ENCODE peak calls at places on chromosomes 7 and 10, in five cellular contexts. One of them, this sample, is unnamed.

GRCh38 chr10:97186911-97187310 is 1.2 kb upstream of the SLIT1 start:
- DNase-seq in HuH-7: no peak
- DNase-seq in activated CD4-positive, alpha-beta T cell treated with anti-CD3 and anti-CD28 coated beads for 24 hours: no peak
- DNase-seq in naive thymus-derived CD8-positive, alpha-beta T cell: no peak
- DNase-seq in kidney epithelial cell: no peak
- DNase-seq in this sample: peak; percentile 45

GRCh38 chr10:64586930-64587503 is 1065.8 kb downstream of the REEP3 start:
- DNase-seq in naive thymus-derived CD8-positive, alpha-beta T cell: no peak
- DNase-seq in activated CD4-positive, alpha-beta T cell treated with anti-CD3 and anti-CD28 coated beads for 24 hours: no peak
- DNase-seq in HuH-7: no peak
- DNase-seq in kidney epithelial cell: no peak
- DNase-seq in this sample: no peak

GRCh38 chr10:63829020-63829419 is 307.8 kb downstream of the REEP3 start:
- DNase-seq in kidney epithelial cell: no peak
- DNase-seq in naive thymus-derived CD8-positive, alpha-beta T cell: no peak
- DNase-seq in activated CD4-positive, alpha-beta T cell treated with anti-CD3 and anti-CD28 coated beads for 24 hours: no peak
- DNase-seq in HuH-7: no peak
- DNase-seq in this sample: no peak

GRCh38 chr10:123643315-123643714 is 22.8 kb upstream of the GPR26 start:
- DNase-seq in naive thymus-derived CD8-positive, alpha-beta T cell: no peak
- DNase-seq in activated CD4-positive, alpha-beta T cell treated with anti-CD3 and anti-CD28 coated beads for 24 hours: no peak
- DNase-seq in kidney epithelial cell: no peak
- DNase-seq in HuH-7: no peak
- DNase-seq in this sample: peak; percentile 42

GRCh38 chr7:97771576-97771975 is 39.7 kb downstream of the TAC1 start:
- DNase-seq in naive thymus-derived CD8-positive, alpha-beta T cell: no peak
- DNase-seq in kidney epithelial cell: no peak
- DNase-seq in activated CD4-positive, alpha-beta T cell treated with anti-CD3 and anti-CD28 coated beads for 24 hours: no peak
- DNase-seq in HuH-7: no peak
- DNase-seq in this sample: no peak

GRCh38 chr10:62166331-62167154 is 102.1 kb downstream of the RTKN2 start:
- DNase-seq in HuH-7: no peak
- DNase-seq in activated CD4-positive, alpha-beta T cell treated with anti-CD3 and anti-CD28 coated beads for 24 hours: no peak
- DNase-seq in naive thymus-derived CD8-positive, alpha-beta T cell: no peak
- DNase-seq in kidney epithelial cell: no peak
- DNase-seq in this sample: no peak

GRCh38 chr7:123047955-123048354 is 52.5 kb upstream of the TAS2R16 start:
- DNase-seq in kidney epithelial cell: no peak
- DNase-seq in naive thymus-derived CD8-positive, alpha-beta T cell: no peak
- DNase-seq in HuH-7: no peak
- DNase-seq in activated CD4-positive, alpha-beta T cell treated with anti-CD3 and anti-CD28 coated beads for 24 hours: no peak
- DNase-seq in this sample: no peak

GRCh38 chr10:11351801-11352200 is 259.6 kb downstream of the USP6NL start:
- DNase-seq in kidney epithelial cell: no peak
- DNase-seq in naive thymus-derived CD8-positive, alpha-beta T cell: no peak
- DNase-seq in activated CD4-positive, alpha-beta T cell treated with anti-CD3 and anti-CD28 coated beads for 24 hours: no peak
- DNase-seq in HuH-7: no peak
- DNase-seq in this sample: no peak

GRCh38 chr10:16606421-16606820 is 84.7 kb upstream of the C1QL3 start:
- DNase-seq in kidney epithelial cell: no peak
- DNase-seq in HuH-7: no peak
- DNase-seq in activated CD4-positive, alpha-beta T cell treated with anti-CD3 and anti-CD28 coated beads for 24 hours: no peak
- DNase-seq in naive thymus-derived CD8-positive, alpha-beta T cell: no peak
- DNase-seq in this sample: no peak

GRCh38 chr7:4800487-4800886 is 25.1 kb downstream of the AP5Z1 start:
- DNase-seq in naive thymus-derived CD8-positive, alpha-beta T cell: no peak
- DNase-seq in HuH-7: no peak
- DNase-seq in activated CD4-positive, alpha-beta T cell treated with anti-CD3 and anti-CD28 coated beads for 24 hours: no peak
- DNase-seq in kidney epithelial cell: no peak
- DNase-seq in this sample: no peak

GRCh38 chr7:36266201-36266600 is 113.1 kb downstream of the EEPD1 start:
- DNase-seq in HuH-7: no peak
- DNase-seq in activated CD4-positive, alpha-beta T cell treated with anti-CD3 and anti-CD28 coated beads for 24 hours: no peak
- DNase-seq in kidney epithelial cell: no peak
- DNase-seq in naive thymus-derived CD8-positive, alpha-beta T cell: no peak
- DNase-seq in this sample: no peak

GRCh38 chr7:155252388-155252957 is 45.2 kb upstream of the INSIG1 start:
- DNase-seq in activated CD4-positive, alpha-beta T cell treated with anti-CD3 and anti-CD28 coated beads for 24 hours: no peak
- DNase-seq in kidney epithelial cell: no peak
- DNase-seq in naive thymus-derived CD8-positive, alpha-beta T cell: no peak
- DNase-seq in HuH-7: no peak
- DNase-seq in this sample: no peak

GRCh38 chr10:33333260-33334169 is 952 bp downstream of the NRP1 start:
- DNase-seq in activated CD4-positive, alpha-beta T cell treated with anti-CD3 and anti-CD28 coated beads for 24 hours: no peak
- DNase-seq in kidney epithelial cell: no peak
- DNase-seq in HuH-7: peak; percentile 43
- DNase-seq in naive thymus-derived CD8-positive, alpha-beta T cell: peak; percentile 20
- DNase-seq in this sample: no peak

GRCh38 chr10:7378602-7379403 is 32.0 kb downstream of the SFMBT2 start:
- DNase-seq in activated CD4-positive, alpha-beta T cell treated with anti-CD3 and anti-CD28 coated beads for 24 hours: no peak
- DNase-seq in HuH-7: no peak
- DNase-seq in kidney epithelial cell: no peak
- DNase-seq in naive thymus-derived CD8-positive, alpha-beta T cell: no peak
- DNase-seq in this sample: no peak

GRCh38 chr7:112450807-112451661 is 774 bp downstream of the IFRD1 start:
- DNase-seq in activated CD4-positive, alpha-beta T cell treated with anti-CD3 and anti-CD28 coated beads for 24 hours: peak; percentile 69
- DNase-seq in kidney epithelial cell: peak; percentile 84
- DNase-seq in HuH-7: peak; percentile 85
- DNase-seq in naive thymus-derived CD8-positive, alpha-beta T cell: peak; percentile 86
- DNase-seq in this sample: peak; percentile 98

This sample was measured in posterior vena cava.